ENCODE peak calls at places on chromosomes 4 and X, in eight cellular contexts. U, Z, T, H, L, G, B and Y are unnamed samples.

GRCh38 chr4:5753766-5754528 is 42.9 kb downstream of the EVC start:
- DNase-seq in U (peak), Z (no peak), T (no peak), H (no peak), L (peak), G (no peak), B (no peak), Y (no peak)

GRCh38 chr4:152970102-152970820 is 34.1 kb downstream of the FHDC1 start:
- DNase-seq in U (no peak), Z (no peak), T (no peak), H (no peak), L (no peak), G (no peak), B (no peak), Y (no peak)

GRCh38 chr4:2253160-2254084 is 8.5 kb downstream of the MXD4 start:
- DNase-seq in U (no peak), Z (no peak), T (no peak), H (no peak), L (no peak), G (peak), B (peak), Y (no peak)

GRCh38 chrX:102712216-102712966 is at the start of gene GPRASP2:
- DNase-seq in U (peak), Z (peak), T (peak), H (no peak), L (no peak), G (no peak), B (no peak), Y (no peak)

GRCh38 chr4:118034061-118034785 is at the start of gene NDST3:
- DNase-seq in U (no peak), Z (no peak), T (peak), H (no peak), L (peak), G (no peak), B (peak), Y (no peak)

GRCh38 chrX:63430026-63430425 is 78.9 kb upstream of the SPIN4 start:
- DNase-seq in U (no peak), Z (no peak), T (no peak), H (no peak), L (no peak), G (no peak), B (no peak), Y (no peak)

GRCh38 chr4:101217353-101218031 is 129.8 kb downstream of the PPP3CA start:
- DNase-seq in U (no peak), Z (no peak), T (no peak), H (no peak), L (no peak), G (no peak), B (no peak), Y (no peak)

GRCh38 chr4:152045781-152046571 is 285.2 kb upstream of the GATB start:
- DNase-seq in U (no peak), Z (no peak), T (peak), H (no peak), L (peak), G (peak), B (no peak), Y (peak)

GRCh38 chr4:151522790-151523332 is 113.9 kb downstream of the FHIP1A start:
- DNase-seq in U (no peak), Z (no peak), T (no peak), H (no peak), L (no peak), G (no peak), B (no peak), Y (no peak)

GRCh38 chrX:102835504-102836146 is 101.4 kb upstream of the RAB40AL start:
- DNase-seq in U (no peak), Z (no peak), T (peak), H (no peak), L (no peak), G (peak), B (peak), Y (no peak)

GRCh38 chr4:183252959-183253358 is 67.1 kb downstream of the CLDN22 start:
- DNase-seq in U (no peak), Z (no peak), T (no peak), H (no peak), L (no peak), G (no peak), B (no peak), Y (no peak)
- H3K27ac ChIP-seq in U (peak), Z (peak), T (no peak), H (no peak), L (no peak), G (no peak), B (no peak), Y (no peak)

GRCh38 chr4:82423245-82424054 is 6.8 kb downstream of the HNRNPDL start:
- DNase-seq in U (no peak), Z (no peak), T (no peak), H (no peak), L (no peak), G (no peak), B (no peak), Y (no peak)
- TF ChIP-seq POLR2A in U (no peak), Z (no peak), T (no peak), H (peak), L (no peak), G (no peak), B (no peak), Y (no peak)

GRCh38 chr4:145302725-145303124 is 122.3 kb upstream of the OTUD4 start:
- DNase-seq in U (no peak), Z (no peak), T (no peak), H (no peak), L (no peak), G (no peak), B (no peak), Y (no peak)

GRCh38 chr4:145297556-145297955 is 117.2 kb upstream of the OTUD4 start:
- DNase-seq in U (no peak), Z (no peak), T (no peak), H (peak), L (no peak), G (no peak), B (no peak), Y (no peak)

GRCh38 chr4:145301386-145302080 is 121.1 kb upstream of the OTUD4 start:
- DNase-seq in U (no peak), Z (no peak), T (no peak), H (no peak), L (no peak), G (no peak), B (no peak), Y (no peak)

GRCh38 chr4:145298885-145299284 is 118.5 kb upstream of the OTUD4 start:
- DNase-seq in U (no peak), Z (no peak), T (peak), H (peak), L (no peak), G (no peak), B (no peak), Y (no peak)

GRCh38 chr4:145299380-145300076 is 119.1 kb upstream of the OTUD4 start:
- DNase-seq in U (no peak), Z (no peak), T (no peak), H (peak), L (peak), G (no peak), B (no peak), Y (no peak)
- H3K27ac ChIP-seq in U (no peak), Z (no peak), T (no peak), H (peak), L (no peak), G (no peak), B (no peak), Y (no peak)

DNA sequence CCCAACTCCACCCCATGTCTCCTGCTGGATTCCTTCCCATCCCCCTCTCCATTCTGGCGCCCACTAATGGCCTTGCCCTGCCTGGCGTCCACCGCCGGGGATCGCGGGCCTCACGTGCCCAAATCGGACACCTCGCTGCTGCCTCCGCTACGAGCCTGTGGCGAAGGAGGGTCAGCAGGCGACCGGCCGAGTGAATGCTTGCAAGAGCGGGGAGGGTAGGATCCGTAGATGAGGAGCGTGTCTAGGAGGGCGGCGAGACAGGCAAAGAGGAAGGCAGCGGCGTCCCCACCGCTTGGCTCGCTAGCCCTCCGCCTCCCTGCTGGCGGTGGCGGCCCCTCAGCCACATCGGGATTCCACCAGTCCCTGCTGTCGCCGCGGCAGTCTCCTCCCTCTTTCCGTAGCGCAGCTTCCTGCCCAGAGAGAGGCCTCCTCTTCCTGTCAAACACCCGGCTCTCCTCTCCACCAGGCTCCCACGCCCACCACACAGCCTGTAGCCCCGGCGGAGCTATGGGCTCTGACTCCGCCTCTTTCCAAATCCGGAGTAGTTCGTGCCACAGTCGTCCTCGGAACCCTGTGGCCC is at the start of gene SPIN2B:
- DNase-seq in U (peak), Z (peak), T (peak), H (peak), L (peak), G (peak), B (peak), Y (peak)
- TF ChIP-seq POLR2A in U (peak), Z (no peak), T (peak), H (peak), L (peak), G (peak), B (no peak), Y (peak)

DNA sequence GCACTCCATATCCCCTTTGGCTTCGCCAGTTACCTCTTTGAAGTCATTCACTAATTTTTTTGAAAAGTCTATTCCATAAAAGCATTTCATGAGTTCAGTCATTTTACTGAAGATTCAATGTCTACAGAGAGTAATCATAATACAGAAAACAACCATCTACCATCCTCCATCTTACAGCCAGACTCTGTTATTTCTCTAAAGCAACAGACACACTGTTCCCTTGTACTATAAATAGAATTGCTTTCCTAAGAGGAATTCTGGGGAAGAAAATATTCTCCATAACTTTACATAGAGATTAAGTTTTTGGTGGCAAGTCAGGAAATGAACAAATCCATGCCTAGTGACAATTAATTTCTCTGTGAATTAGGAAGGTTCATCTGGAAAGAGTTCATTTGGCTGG is 37.0 kb downstream of the XK start:
- DNase-seq in U (no peak), Z (no peak), T (no peak), H (no peak), L (no peak), G (no peak), B (no peak), Y (no peak)
- H3K27ac ChIP-seq in U (no peak), Z (no peak), T (no peak), H (no peak), L (no peak), G (no peak), B (no peak), Y (peak)

GRCh38 chr4:154606728-154607723 is 5.4 kb downstream of the FGG start:
- DNase-seq in U (no peak), Z (no peak), T (no peak), H (no peak), L (no peak), G (no peak), B (no peak), Y (no peak)
- TF ChIP-seq POLR2A in U (no peak), Z (no peak), T (no peak), H (no peak), L (no peak), G (no peak), B (no peak), Y (no peak)

GRCh38 chr4:10285028-10285427 is 168.4 kb upstream of the WDR1 start:
- DNase-seq in U (no peak), Z (no peak), T (no peak), H (no peak), L (no peak), G (no peak), B (no peak), Y (no peak)

GRCh38 chr4:10288830-10289533 is 168.2 kb downstream of the ZNF518B start:
- DNase-seq in U (no peak), Z (no peak), T (no peak), H (no peak), L (no peak), G (no peak), B (no peak), Y (no peak)

GRCh38 chr4:10279261-10279660 is 162.7 kb upstream of the WDR1 start:
- DNase-seq in U (no peak), Z (no peak), T (no peak), H (no peak), L (no peak), G (no peak), B (no peak), Y (no peak)

GRCh38 chr4:10281996-10282395 is 165.4 kb upstream of the WDR1 start:
- DNase-seq in U (no peak), Z (no peak), T (no peak), H (no peak), L (no peak), G (no peak), B (no peak), Y (no peak)

GRCh38 chr4:10283761-10284160 is 167.2 kb upstream of the WDR1 start:
- DNase-seq in U (no peak), Z (no peak), T (no peak), H (no peak), L (no peak), G (no peak), B (no peak), Y (no peak)
- H3K27ac ChIP-seq in U (no peak), Z (no peak), T (no peak), H (no peak), L (no peak), G (no peak), B (peak), Y (no peak)

GRCh38 chr4:16157609-16158503 is 68.4 kb downstream of the TAPT1 start:
- DNase-seq in U (no peak), Z (no peak), T (no peak), H (no peak), L (no peak), G (no peak), B (no peak), Y (no peak)

GRCh38 chr4:16160457-16160856 is 65.8 kb downstream of the TAPT1 start:
- DNase-seq in U (no peak), Z (no peak), T (no peak), H (no peak), L (no peak), G (no peak), B (no peak), Y (no peak)

GRCh38 chr4:16158504-16158852 is 67.8 kb downstream of the TAPT1 start:
- DNase-seq in U (no peak), Z (no peak), T (no peak), H (no peak), L (no peak), G (peak), B (no peak), Y (no peak)

GRCh38 chr4:16159321-16159720 is 67.0 kb downstream of the TAPT1 start:
- DNase-seq in U (no peak), Z (no peak), T (no peak), H (no peak), L (no peak), G (peak), B (no peak), Y (no peak)

GRCh38 chr4:16155503-16156169 is 70.6 kb downstream of the TAPT1 start:
- DNase-seq in U (no peak), Z (no peak), T (no peak), H (no peak), L (no peak), G (no peak), B (no peak), Y (no peak)
- TF ChIP-seq POLR2A in U (no peak), Z (no peak), T (no peak), H (no peak), L (no peak), G (no peak), B (no peak), Y (no peak)

GRCh38 chr4:63663870-63664269 is 745.4 kb downstream of the TECRL start:
- DNase-seq in U (no peak), Z (no peak), T (no peak), H (peak), L (no peak), G (no peak), B (no peak), Y (no peak)
- H3K27ac ChIP-seq in U (no peak), Z (no peak), T (no peak), H (no peak), L (no peak), G (no peak), B (no peak), Y (no peak)